ENCODE peak calls at places on chromosomes 12 and 14, in nine cellular contexts. T, B, R, D, V, H, O, F and M are unnamed samples.

GRCh38 chr12:123571343-123571813 is 13.0 kb upstream of the TMED2 start:
- DNase-seq in T (peak), B (no peak), R (peak), D (peak), V (no peak), H (no peak), O (peak), F (no peak), M (no peak)

GRCh38 chr12:7176595-7176994 is 12.9 kb upstream of the PEX5 start:
- DNase-seq in T (no peak), B (no peak), R (no peak), D (no peak), V (no peak), H (no peak), O (no peak), F (no peak), M (no peak)

GRCh38 chr12:106892075-106892474 is 63.6 kb upstream of the TMEM263 start:
- DNase-seq in T (peak), B (no peak), R (no peak), D (no peak), V (no peak), H (no peak), O (no peak), F (no peak), M (no peak)

GRCh38 chr14:89619616-89620273 is 202.7 kb upstream of the FOXN3 start:
- DNase-seq in T (no peak), B (no peak), R (no peak), D (no peak), V (no peak), H (no peak), O (no peak), F (no peak), M (no peak)

GRCh38 chr12:68267892-68268396 is 14.5 kb upstream of the IL22 start:
- DNase-seq in T (peak), B (no peak), R (no peak), D (no peak), V (no peak), H (no peak), O (peak), F (no peak), M (no peak)

GRCh38 chr12:39145175-39145999 is 240.0 kb upstream of the CPNE8 start:
- DNase-seq in T (peak), B (no peak), R (peak), D (peak), V (peak), H (peak), O (no peak), F (no peak), M (no peak)

GRCh38 chr12:87809916-87810315 is 219.3 kb downstream of the C12orf50 start:
- DNase-seq in T (no peak), B (no peak), R (no peak), D (no peak), V (no peak), H (no peak), O (peak), F (no peak), M (no peak)

GRCh38 chr14:52878469-52878868 is 72.4 kb downstream of the FERMT2 start:
- DNase-seq in T (no peak), B (no peak), R (no peak), D (no peak), V (no peak), H (no peak), O (no peak), F (no peak), M (no peak)

GRCh38 chr14:71267691-71268090 is 360.4 kb downstream of the PCNX1 start:
- DNase-seq in T (no peak), B (no peak), R (no peak), D (no peak), V (no peak), H (no peak), O (peak), F (no peak), M (no peak)

GRCh38 chr12:108430245-108430644 is 84.8 kb upstream of the FICD start:
- DNase-seq in T (no peak), B (no peak), R (no peak), D (no peak), V (no peak), H (no peak), O (peak), F (no peak), M (no peak)

GRCh38 chr12:120368789-120369475 is at the start of gene MSI1:
- DNase-seq in T (no peak), B (no peak), R (peak), D (peak), V (peak), H (no peak), O (no peak), F (no peak), M (no peak)

GRCh38 chr12:93785262-93786010 is 108.3 kb downstream of the CRADD start:
- DNase-seq in T (peak), B (no peak), R (no peak), D (no peak), V (no peak), H (no peak), O (peak), F (no peak), M (peak)

DNA sequence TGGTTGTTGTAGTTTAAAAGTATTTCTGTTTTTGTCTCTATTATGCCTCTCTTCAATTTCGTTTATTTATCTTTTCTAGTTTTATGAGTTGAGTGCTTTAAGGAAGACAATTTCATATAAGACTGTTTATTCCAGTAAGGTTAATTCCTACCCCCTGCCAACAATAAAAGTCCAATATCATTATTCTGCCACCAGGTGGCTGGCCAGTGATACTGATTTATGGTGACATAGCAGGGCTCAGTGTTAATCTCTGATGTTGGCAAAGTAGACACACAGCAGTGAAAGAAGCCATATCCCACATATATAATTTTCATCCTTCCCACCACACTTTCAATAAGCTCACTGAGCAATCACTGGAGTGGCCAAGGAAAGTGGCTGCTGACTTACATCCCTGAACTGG is 69.0 kb upstream of the BMP4 start:
- DNase-seq in T (peak), B (no peak), R (peak), D (no peak), V (no peak), H (no peak), O (peak), F (peak), M (no peak)
- TF ChIP-seq CTCF in T (peak), B (no peak), R (no peak), D (no peak), V (no peak), H (peak), O (peak), F (no peak), M (no peak)

DNA sequence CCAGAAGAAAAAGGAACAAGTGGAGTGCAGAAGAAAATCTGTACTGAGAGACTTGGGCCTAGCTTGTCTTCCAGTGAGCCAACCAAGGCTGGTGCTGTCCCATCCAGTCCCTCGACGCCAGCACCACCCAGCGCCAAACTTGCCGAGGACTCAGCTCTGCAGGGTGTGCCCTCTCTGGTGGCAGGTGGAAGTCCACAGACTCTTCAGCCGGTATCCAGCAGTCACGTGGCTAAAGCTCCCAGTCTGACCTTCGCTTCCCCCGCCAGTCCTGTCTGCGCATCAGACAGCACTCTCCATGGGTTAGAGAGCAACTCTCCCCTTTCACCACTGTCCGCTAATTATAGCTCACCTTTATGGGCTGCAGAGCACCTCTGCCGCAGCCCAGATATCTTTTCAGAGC is 15.6 kb downstream of the CIPC start:
- DNase-seq in T (no peak), B (no peak), R (no peak), D (no peak), V (no peak), H (no peak), O (no peak), F (no peak), M (no peak)
- TF ChIP-seq CTCF in T (no peak), B (no peak), R (no peak), D (no peak), V (no peak), H (no peak), O (no peak), F (no peak), M (no peak)

DNA sequence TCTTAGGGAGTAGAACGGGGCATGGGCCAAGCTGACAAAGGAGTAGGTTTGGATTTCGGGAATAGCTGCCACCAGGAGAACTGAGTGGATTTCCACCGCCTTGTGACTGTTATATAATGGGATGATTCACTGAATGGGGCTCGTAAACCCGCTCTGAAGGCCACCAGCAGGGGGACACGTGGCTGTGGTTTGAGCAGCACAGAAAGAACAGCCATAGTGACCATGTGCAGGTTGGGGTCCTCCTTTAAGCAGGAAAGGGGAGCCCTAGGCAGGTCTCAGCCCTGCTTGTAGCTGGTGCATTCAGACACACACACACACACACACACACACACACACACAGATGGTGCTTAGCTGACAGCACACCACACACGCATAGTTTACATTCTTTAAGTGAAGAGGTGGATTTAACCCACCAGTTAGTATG is 8.6 kb upstream of the ASB2 start:
- DNase-seq in T (peak), B (no peak), R (peak), D (peak), V (peak), H (no peak), O (peak), F (peak), M (no peak)
- TF ChIP-seq CTCF in T (peak), B (no peak), R (no peak), D (peak), V (no peak), H (peak), O (peak), F (peak), M (peak)

GRCh38 chr12:113766133-113766879 is 199.8 kb downstream of the RBM19 start:
- DNase-seq in T (no peak), B (no peak), R (peak), D (no peak), V (peak), H (no peak), O (no peak), F (no peak), M (no peak)
- TF ChIP-seq CTCF in T (no peak), B (no peak), R (no peak), D (no peak), V (no peak), H (no peak), O (no peak), F (no peak), M (no peak)